ENCODE peak calls at places on chromosomes 1 and 21, in six cellular contexts. One of them, this sample, is unnamed.

GRCh38 chr1:16237343-16237830 is 404 bp upstream of the CPLANE2 start:
- DNase-seq in neural progenitor cell: no peak
- DNase-seq in transverse colon: no peak
- DNase-seq in heart left ventricle: no peak
- DNase-seq in cardiac muscle cell: no peak
- DNase-seq in Peyer's patch: no peak
- DNase-seq in this sample: no peak

GRCh38 chr1:31694910-31695300 is 8.9 kb downstream of the COL16A1 start:
- DNase-seq in heart left ventricle: no peak
- DNase-seq in neural progenitor cell: no peak
- DNase-seq in Peyer's patch: no peak
- DNase-seq in cardiac muscle cell: no peak
- DNase-seq in transverse colon: no peak
- DNase-seq in this sample: no peak

GRCh38 chr1:160641323-160642280 is 5.2 kb downstream of the SLAMF1 start:
- DNase-seq in transverse colon: no peak
- DNase-seq in Peyer's patch: no peak
- DNase-seq in heart left ventricle: no peak
- DNase-seq in cardiac muscle cell: no peak
- DNase-seq in neural progenitor cell: no peak
- DNase-seq in this sample: no peak

GRCh38 chr21:44999972-45000636 is 60.3 kb downstream of the SLX9 start:
- DNase-seq in cardiac muscle cell: no peak
- DNase-seq in Peyer's patch: no peak
- DNase-seq in neural progenitor cell: no peak
- DNase-seq in transverse colon: no peak
- DNase-seq in heart left ventricle: no peak
- DNase-seq in this sample: peak; percentile 65

GRCh38 chr1:154155282-154155681 is 409 bp upstream of the NUP210L start:
- DNase-seq in heart left ventricle: peak; percentile 22
- DNase-seq in Peyer's patch: no peak
- DNase-seq in neural progenitor cell: no peak
- DNase-seq in cardiac muscle cell: peak; percentile 19
- DNase-seq in transverse colon: no peak
- DNase-seq in this sample: no peak

GRCh38 chr1:21251773-21252471 is 38.3 kb downstream of the ECE1 start:
- DNase-seq in neural progenitor cell: no peak
- DNase-seq in Peyer's patch: no peak
- DNase-seq in heart left ventricle: no peak
- DNase-seq in cardiac muscle cell: no peak
- DNase-seq in transverse colon: peak; percentile 60
- DNase-seq in this sample: no peak

GRCh38 chr1:50582346-50582745 is 159.1 kb upstream of the DMRTA2 start:
- DNase-seq in transverse colon: no peak
- DNase-seq in cardiac muscle cell: no peak
- DNase-seq in neural progenitor cell: no peak
- DNase-seq in Peyer's patch: no peak
- DNase-seq in heart left ventricle: no peak
- DNase-seq in this sample: no peak

GRCh38 chr1:45867697-45868346 is 64.4 kb downstream of the MAST2 start:
- DNase-seq in neural progenitor cell: no peak
- DNase-seq in transverse colon: no peak
- DNase-seq in heart left ventricle: no peak
- DNase-seq in Peyer's patch: no peak
- DNase-seq in cardiac muscle cell: no peak
- DNase-seq in this sample: no peak

GRCh38 chr21:41961282-41961701 is 7.5 kb upstream of the C2CD2 start:
- DNase-seq in heart left ventricle: no peak
- DNase-seq in neural progenitor cell: no peak
- DNase-seq in Peyer's patch: no peak
- DNase-seq in transverse colon: no peak
- DNase-seq in cardiac muscle cell: no peak
- DNase-seq in this sample: no peak

GRCh38 chr1:77282187-77282865 is 507 bp downstream of the AK5 start:
- DNase-seq in heart left ventricle: no peak
- DNase-seq in Peyer's patch: peak; percentile 37
- DNase-seq in cardiac muscle cell: peak; percentile 20
- DNase-seq in neural progenitor cell: peak; percentile 67
- DNase-seq in transverse colon: no peak
- DNase-seq in this sample: peak; percentile 58

GRCh38 chr1:51842255-51842654 is 36.3 kb downstream of the NRDC start:
- DNase-seq in heart left ventricle: no peak
- DNase-seq in cardiac muscle cell: no peak
- DNase-seq in Peyer's patch: no peak
- DNase-seq in transverse colon: no peak
- DNase-seq in neural progenitor cell: no peak
- DNase-seq in this sample: no peak

GRCh38 chr1:224430511-224431113 is 4.0 kb downstream of the WDR26 start:
- DNase-seq in cardiac muscle cell: no peak
- DNase-seq in transverse colon: no peak
- DNase-seq in neural progenitor cell: no peak
- DNase-seq in heart left ventricle: no peak
- DNase-seq in Peyer's patch: no peak
- DNase-seq in this sample: no peak

GRCh38 chr21:43880111-43880985 is 15.3 kb downstream of the AGPAT3 start:
- DNase-seq in neural progenitor cell: no peak
- DNase-seq in cardiac muscle cell: no peak
- DNase-seq in transverse colon: no peak
- DNase-seq in heart left ventricle: no peak
- DNase-seq in Peyer's patch: peak; percentile 66
- DNase-seq in this sample: peak; percentile 80

GRCh38 chr1:173477286-173478098 is at the start of gene PRDX6:
- DNase-seq in transverse colon: peak; percentile 59
- DNase-seq in Peyer's patch: no peak
- DNase-seq in neural progenitor cell: no peak
- DNase-seq in heart left ventricle: peak; percentile 63
- DNase-seq in cardiac muscle cell: peak; percentile 76
- DNase-seq in this sample: no peak

GRCh38 chr1:221336141-221336540 is 405.7 kb downstream of the DUSP10 start:
- DNase-seq in cardiac muscle cell: no peak
- DNase-seq in heart left ventricle: no peak
- DNase-seq in neural progenitor cell: no peak
- DNase-seq in transverse colon: no peak
- DNase-seq in Peyer's patch: no peak
- DNase-seq in this sample: no peak

GRCh38 chr1:226691257-226691656 is 47.8 kb downstream of the ITPKB start:
- DNase-seq in heart left ventricle: no peak
- DNase-seq in neural progenitor cell: no peak
- DNase-seq in transverse colon: no peak
- DNase-seq in Peyer's patch: no peak
- DNase-seq in cardiac muscle cell: no peak
- DNase-seq in this sample: no peak

GRCh38 chr1:1156140-1157032 is 17.3 kb upstream of the TTLL10 start:
- DNase-seq in heart left ventricle: no peak
- DNase-seq in cardiac muscle cell: no peak
- DNase-seq in neural progenitor cell: no peak
- DNase-seq in Peyer's patch: no peak
- DNase-seq in transverse colon: no peak
- DNase-seq in this sample: no peak

GRCh38 chr1:203521812-203522211 is 27.9 kb downstream of the OPTC start:
- DNase-seq in neural progenitor cell: no peak
- DNase-seq in transverse colon: no peak
- DNase-seq in Peyer's patch: no peak
- DNase-seq in cardiac muscle cell: no peak
- DNase-seq in heart left ventricle: no peak
- DNase-seq in this sample: no peak

GRCh38 chr1:116345830-116346229 is 27.2 kb upstream of the ATP1A1 start:
- DNase-seq in transverse colon: no peak
- DNase-seq in heart left ventricle: no peak
- DNase-seq in cardiac muscle cell: no peak
- DNase-seq in Peyer's patch: no peak
- DNase-seq in neural progenitor cell: peak; percentile 44
- DNase-seq in this sample: no peak

GRCh38 chr21:42781150-42781980 is 98.0 kb downstream of the WDR4 start:
- DNase-seq in Peyer's patch: peak; percentile 74
- DNase-seq in neural progenitor cell: peak; percentile 49
- DNase-seq in cardiac muscle cell: peak; percentile 54
- DNase-seq in heart left ventricle: no peak
- DNase-seq in transverse colon: peak; percentile 36
- DNase-seq in this sample: peak; percentile 75

GRCh38 chr21:45252448-45252925 is 35.2 kb downstream of the POFUT2 start:
- DNase-seq in transverse colon: no peak
- DNase-seq in cardiac muscle cell: no peak
- DNase-seq in heart left ventricle: no peak
- DNase-seq in Peyer's patch: no peak
- DNase-seq in neural progenitor cell: no peak
- DNase-seq in this sample: no peak

GRCh38 chr1:22814176-22815042 is 103.8 kb downstream of the EPHB2 start:
- DNase-seq in Peyer's patch: no peak
- DNase-seq in heart left ventricle: no peak
- DNase-seq in cardiac muscle cell: no peak
- DNase-seq in transverse colon: peak; percentile 48
- DNase-seq in neural progenitor cell: no peak
- DNase-seq in this sample: peak; percentile 84

GRCh38 chr1:23122023-23122738 is 46.5 kb downstream of the LUZP1 start:
- DNase-seq in cardiac muscle cell: no peak
- DNase-seq in heart left ventricle: no peak
- DNase-seq in transverse colon: peak; percentile 68
- DNase-seq in neural progenitor cell: peak; percentile 25
- DNase-seq in Peyer's patch: no peak
- DNase-seq in this sample: no peak

GRCh38 chr1:65267291-65268087 is 41.9 kb upstream of the DNAJC6 start:
- DNase-seq in transverse colon: no peak
- DNase-seq in cardiac muscle cell: no peak
- DNase-seq in heart left ventricle: no peak
- DNase-seq in neural progenitor cell: no peak
- DNase-seq in Peyer's patch: no peak
- DNase-seq in this sample: no peak

GRCh38 chr1:46041974-46042373 is 90.5 kb downstream of the PIK3R3 start:
- DNase-seq in Peyer's patch: no peak
- DNase-seq in neural progenitor cell: no peak
- DNase-seq in cardiac muscle cell: no peak
- DNase-seq in heart left ventricle: no peak
- DNase-seq in transverse colon: no peak
- DNase-seq in this sample: no peak

GRCh38 chr1:78831731-78832360 is 174.7 kb downstream of the ADGRL4 start:
- DNase-seq in heart left ventricle: no peak
- DNase-seq in cardiac muscle cell: no peak
- DNase-seq in Peyer's patch: no peak
- DNase-seq in transverse colon: no peak
- DNase-seq in neural progenitor cell: no peak
- DNase-seq in this sample: no peak

GRCh38 chr1:44237721-44238457 is 24.6 kb downstream of the DMAP1 start:
- DNase-seq in heart left ventricle: no peak
- DNase-seq in transverse colon: peak; percentile 89
- DNase-seq in Peyer's patch: peak; percentile 81
- DNase-seq in neural progenitor cell: peak; percentile 89
- DNase-seq in cardiac muscle cell: peak; percentile 83
- DNase-seq in this sample: peak; percentile 74

GRCh38 chr1:101310484-101310883 is 73.7 kb downstream of the S1PR1 start:
- DNase-seq in neural progenitor cell: no peak
- DNase-seq in heart left ventricle: no peak
- DNase-seq in cardiac muscle cell: no peak
- DNase-seq in Peyer's patch: no peak
- DNase-seq in transverse colon: no peak
- DNase-seq in this sample: no peak

GRCh38 chr1:3482590-3482899 is 28.1 kb downstream of the ARHGEF16 start:
- DNase-seq in cardiac muscle cell: no peak
- DNase-seq in neural progenitor cell: no peak
- DNase-seq in Peyer's patch: no peak
- DNase-seq in heart left ventricle: no peak
- DNase-seq in transverse colon: no peak
- DNase-seq in this sample: no peak
- TF ChIP-seq CTCF in cardiac muscle cell: no peak
- TF ChIP-seq CTCF in neural progenitor cell: no peak
- TF ChIP-seq CTCF in Peyer's patch: peak; percentile 23
- TF ChIP-seq CTCF in heart left ventricle: no peak
- TF ChIP-seq CTCF in transverse colon: no peak
- TF ChIP-seq CTCF in this sample: no peak

DNA sequence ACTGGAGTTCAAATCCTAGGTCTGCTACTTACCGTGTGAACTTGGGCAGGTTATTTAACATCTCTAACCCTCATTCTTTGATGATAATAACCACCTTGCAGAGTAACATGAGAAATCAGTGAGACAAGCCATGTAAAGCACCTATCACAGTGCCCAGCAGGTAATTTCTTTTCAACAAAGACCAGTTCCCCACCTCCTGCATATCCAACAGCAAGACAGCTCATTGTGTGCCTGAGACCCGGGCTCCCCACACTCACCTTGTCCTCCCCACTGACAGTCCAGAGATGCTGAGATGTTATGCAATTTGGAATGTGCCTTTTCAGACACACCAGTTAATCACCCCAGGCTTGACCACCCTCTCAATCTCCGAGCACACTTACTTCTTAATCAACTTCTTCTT is 367.6 kb upstream of the DAB1 start:
- DNase-seq in Peyer's patch: no peak
- DNase-seq in cardiac muscle cell: no peak
- DNase-seq in heart left ventricle: no peak
- DNase-seq in transverse colon: no peak
- DNase-seq in neural progenitor cell: no peak
- DNase-seq in this sample: no peak
- H3K27ac ChIP-seq in Peyer's patch: no peak overlapping the region
- H3K27ac ChIP-seq in cardiac muscle cell: no peak overlapping the region
- H3K27ac ChIP-seq in heart left ventricle: no peak overlapping the region
- H3K27ac ChIP-seq in transverse colon: no peak overlapping the region
- H3K27ac ChIP-seq in neural progenitor cell: no peak overlapping the region
- H3K27ac ChIP-seq in this sample: no peak overlapping the region

GRCh38 chr1:205505791-205506190 is 1.3 kb downstream of the CDK18 start:
- DNase-seq in Peyer's patch: no peak
- DNase-seq in heart left ventricle: peak; percentile 76
- DNase-seq in cardiac muscle cell: no peak
- DNase-seq in neural progenitor cell: no peak
- DNase-seq in transverse colon: peak; percentile 26
- DNase-seq in this sample: peak; percentile 78
- H3K4me3 ChIP-seq in Peyer's patch: peak overlapping the region; percentile 65
- H3K4me3 ChIP-seq in heart left ventricle: peak overlapping the region; percentile 69
- H3K4me3 ChIP-seq in cardiac muscle cell: peak overlapping the region; percentile 51
- H3K4me3 ChIP-seq in neural progenitor cell: peak overlapping the region; percentile 71
- H3K4me3 ChIP-seq in transverse colon: no peak overlapping the region
- H3K4me3 ChIP-seq in this sample: peak overlapping the region; percentile 74

GRCh38 chr1:14598498-14599172 is at the start of gene KAZN:
- DNase-seq in Peyer's patch: no peak
- DNase-seq in transverse colon: no peak
- DNase-seq in neural progenitor cell: peak; percentile 91
- DNase-seq in heart left ventricle: no peak
- DNase-seq in cardiac muscle cell: peak; percentile 87
- DNase-seq in this sample: no peak
- TF ChIP-seq CTCF in Peyer's patch: no peak
- TF ChIP-seq CTCF in transverse colon: no peak
- TF ChIP-seq CTCF in neural progenitor cell: peak; percentile 37
- TF ChIP-seq CTCF in heart left ventricle: no peak
- TF ChIP-seq CTCF in cardiac muscle cell: no peak
- TF ChIP-seq CTCF in this sample: no peak

GRCh38 chr1:28078680-28079626 is 9.5 kb downstream of the EYA3 start:
- DNase-seq in transverse colon: no peak
- DNase-seq in cardiac muscle cell: no peak
- DNase-seq in heart left ventricle: no peak
- DNase-seq in neural progenitor cell: no peak
- DNase-seq in Peyer's patch: no peak
- DNase-seq in this sample: no peak
- H3K27ac ChIP-seq in transverse colon: no peak overlapping the region
- H3K27ac ChIP-seq in cardiac muscle cell: peak overlapping the region; percentile 77
- H3K27ac ChIP-seq in heart left ventricle: peak overlapping the region; percentile 46
- H3K27ac ChIP-seq in neural progenitor cell: no peak overlapping the region
- H3K27ac ChIP-seq in Peyer's patch: peak overlapping the region; percentile 33
- H3K27ac ChIP-seq in this sample: peak overlapping the region; percentile 39

This sample was measured in upper lobe of right lung.